ENCODE peak calls at places on chromosomes 12 and 14, in seven cellular contexts. One of them, this sample, is unnamed.

GRCh38 chr12:55983229-55983849 is 9.5 kb downstream of the RAB5B start:
- DNase-seq in uterus: no peak
- DNase-seq in HL-60: peak; percentile 52
- DNase-seq in CD8-positive, alpha-beta T cell: no peak
- DNase-seq in tibial artery: no peak
- DNase-seq in nephron progenitor cell: no peak
- DNase-seq in fibroblast of lung: no peak
- DNase-seq in this sample: no peak

GRCh38 chr12:15590180-15590826 is 198.9 kb downstream of the EPS8 start:
- DNase-seq in tibial artery: peak; percentile 31
- DNase-seq in uterus: peak; percentile 72
- DNase-seq in HL-60: peak; percentile 45
- DNase-seq in fibroblast of lung: peak; percentile 81
- DNase-seq in nephron progenitor cell: peak; percentile 43
- DNase-seq in CD8-positive, alpha-beta T cell: peak; percentile 41
- DNase-seq in this sample: peak; percentile 70

GRCh38 chr14:31568671-31569070 is 7.5 kb downstream of the NUBPL start:
- DNase-seq in uterus: no peak
- DNase-seq in HL-60: no peak
- DNase-seq in fibroblast of lung: peak; percentile 73
- DNase-seq in nephron progenitor cell: no peak
- DNase-seq in tibial artery: no peak
- DNase-seq in CD8-positive, alpha-beta T cell: no peak
- DNase-seq in this sample: no peak

GRCh38 chr12:106629797-106630669 is 47.2 kb downstream of the RFX4 start:
- DNase-seq in tibial artery: no peak
- DNase-seq in fibroblast of lung: no peak
- DNase-seq in CD8-positive, alpha-beta T cell: no peak
- DNase-seq in uterus: no peak
- DNase-seq in nephron progenitor cell: no peak
- DNase-seq in HL-60: no peak
- DNase-seq in this sample: peak; percentile 48

GRCh38 chr12:7154901-7155470 is 24.8 kb downstream of the CLSTN3 start:
- DNase-seq in nephron progenitor cell: no peak
- DNase-seq in HL-60: no peak
- DNase-seq in uterus: no peak
- DNase-seq in CD8-positive, alpha-beta T cell: no peak
- DNase-seq in tibial artery: no peak
- DNase-seq in fibroblast of lung: no peak
- DNase-seq in this sample: no peak

GRCh38 chr14:22002860-22003284 is 329.3 kb upstream of the OR4E1 start:
- DNase-seq in nephron progenitor cell: peak; percentile 30
- DNase-seq in fibroblast of lung: no peak
- DNase-seq in CD8-positive, alpha-beta T cell: peak; percentile 67
- DNase-seq in HL-60: no peak
- DNase-seq in tibial artery: no peak
- DNase-seq in uterus: no peak
- DNase-seq in this sample: no peak

GRCh38 chr12:113231275-113232231 is 10.3 kb downstream of the TPCN1 start:
- DNase-seq in HL-60: no peak
- DNase-seq in tibial artery: peak; percentile 1
- DNase-seq in fibroblast of lung: peak; percentile 49
- DNase-seq in uterus: no peak
- DNase-seq in CD8-positive, alpha-beta T cell: no peak
- DNase-seq in nephron progenitor cell: peak; percentile 23
- DNase-seq in this sample: peak; percentile 74

GRCh38 chr14:60878121-60878520 is 102.8 kb downstream of the TRMT5 start:
- DNase-seq in tibial artery: no peak
- DNase-seq in uterus: no peak
- DNase-seq in fibroblast of lung: no peak
- DNase-seq in nephron progenitor cell: no peak
- DNase-seq in HL-60: no peak
- DNase-seq in CD8-positive, alpha-beta T cell: no peak
- DNase-seq in this sample: no peak

This sample was measured in HT1080.